ENCODE peak calls at places on chromosomes 13 and 19, in five cellular contexts. One of them, this sample, is unnamed.

GRCh38 chr13:42548731-42549554 is 25.0 kb upstream of the TNFSF11 start:
- DNase-seq in K562: no peak
- DNase-seq in IMR-90: no peak
- DNase-seq in A549: no peak
- DNase-seq in SK-N-SH: no peak
- DNase-seq in this sample: peak

GRCh38 chr19:43809762-43810696 is 7.8 kb upstream of the LYPD5 start:
- DNase-seq in SK-N-SH: peak
- DNase-seq in A549: peak
- DNase-seq in K562: peak
- DNase-seq in IMR-90: peak
- DNase-seq in this sample: peak

GRCh38 chr19:42311612-42312160 is 1.4 kb upstream of the TMEM145 start:
- DNase-seq in A549: peak
- DNase-seq in IMR-90: no peak
- DNase-seq in K562: no peak
- DNase-seq in SK-N-SH: peak
- DNase-seq in this sample: no peak

GRCh38 chr19:34319785-34320184 is 45.2 kb upstream of the GPI start:
- DNase-seq in K562: no peak
- DNase-seq in SK-N-SH: no peak
- DNase-seq in A549: no peak
- DNase-seq in IMR-90: peak
- DNase-seq in this sample: no peak

GRCh38 chr13:112971288-112971643 is 2.3 kb downstream of the MCF2L start:
- DNase-seq in IMR-90: no peak
- DNase-seq in SK-N-SH: no peak
- DNase-seq in A549: no peak
- DNase-seq in K562: no peak
- DNase-seq in this sample: no peak

GRCh38 chr19:14473073-14473790 is 1.9 kb downstream of the PTGER1 start:
- DNase-seq in A549: no peak
- DNase-seq in IMR-90: no peak
- DNase-seq in SK-N-SH: peak
- DNase-seq in K562: no peak
- DNase-seq in this sample: no peak

GRCh38 chr13:43664700-43665191 is 122.0 kb downstream of the ENOX1 start:
- DNase-seq in K562: no peak
- DNase-seq in A549: peak
- DNase-seq in IMR-90: peak
- DNase-seq in SK-N-SH: no peak
- DNase-seq in this sample: no peak

GRCh38 chr19:7294571-7295212 is 478 bp upstream of the INSR start:
- DNase-seq in K562: peak
- DNase-seq in SK-N-SH: peak
- DNase-seq in A549: peak
- DNase-seq in IMR-90: peak
- DNase-seq in this sample: no peak

GRCh38 chr13:112891477-112892401 is 77.3 kb upstream of the MCF2L start:
- DNase-seq in SK-N-SH: no peak
- DNase-seq in IMR-90: no peak
- DNase-seq in A549: no peak
- DNase-seq in K562: no peak
- DNase-seq in this sample: no peak

GRCh38 chr19:12666305-12667048 is at the start of the genes MAN2B1 and WDR83:
- DNase-seq in SK-N-SH: peak
- DNase-seq in K562: peak
- DNase-seq in IMR-90: peak
- DNase-seq in A549: peak
- DNase-seq in this sample: no peak

GRCh38 chr13:75702476-75702875 is 66.3 kb downstream of the LMO7 start:
- DNase-seq in A549: no peak
- DNase-seq in K562: no peak
- DNase-seq in SK-N-SH: no peak
- DNase-seq in IMR-90: no peak
- DNase-seq in this sample: no peak

GRCh38 chr19:4596033-4596904 is 36.8 kb upstream of the SEMA6B start:
- DNase-seq in K562: no peak
- DNase-seq in SK-N-SH: no peak
- DNase-seq in A549: no peak
- DNase-seq in IMR-90: no peak
- DNase-seq in this sample: no peak

GRCh38 chr13:41568143-41568989 is 111.0 kb downstream of the RGCC start:
- DNase-seq in IMR-90: no peak
- DNase-seq in A549: no peak
- DNase-seq in SK-N-SH: no peak
- DNase-seq in K562: no peak
- DNase-seq in this sample: no peak

GRCh38 chr19:6100284-6100915 is 9.9 kb downstream of the RFX2 start:
- DNase-seq in IMR-90: no peak
- DNase-seq in SK-N-SH: no peak
- DNase-seq in A549: no peak
- DNase-seq in K562: peak
- DNase-seq in this sample: no peak

GRCh38 chr19:4686700-4687099 is 16.6 kb upstream of the MYDGF start:
- DNase-seq in SK-N-SH: no peak
- DNase-seq in K562: no peak
- DNase-seq in IMR-90: no peak
- DNase-seq in A549: no peak
- DNase-seq in this sample: no peak

GRCh38 chr19:47896019-47896418 is 9.9 kb upstream of the SULT2A1 start:
- DNase-seq in K562: no peak
- DNase-seq in A549: peak
- DNase-seq in SK-N-SH: no peak
- DNase-seq in IMR-90: no peak
- DNase-seq in this sample: no peak

GRCh38 chr13:50512602-50513527 is 330.6 kb downstream of the DLEU7 start:
- DNase-seq in K562: no peak
- DNase-seq in A549: no peak
- DNase-seq in SK-N-SH: no peak
- DNase-seq in IMR-90: peak
- DNase-seq in this sample: no peak

GRCh38 chr13:41848435-41849255 is 112.3 kb downstream of the VWA8 start:
- DNase-seq in K562: no peak
- DNase-seq in IMR-90: peak
- DNase-seq in A549: no peak
- DNase-seq in SK-N-SH: no peak
- DNase-seq in this sample: no peak

GRCh38 chr13:36090592-36090991 is 40.6 kb downstream of the DCLK1 start:
- DNase-seq in A549: no peak
- DNase-seq in K562: no peak
- DNase-seq in SK-N-SH: no peak
- DNase-seq in IMR-90: no peak
- DNase-seq in this sample: no peak

GRCh38 chr19:13095934-13096890 is 6.4 kb downstream of the LYL1 start:
- DNase-seq in K562: peak
- DNase-seq in SK-N-SH: peak
- DNase-seq in A549: peak
- DNase-seq in IMR-90: no peak
- DNase-seq in this sample: no peak

GRCh38 chr19:31278555-31279435 is 70.4 kb downstream of the TSHZ3 start:
- DNase-seq in IMR-90: no peak
- DNase-seq in A549: no peak
- DNase-seq in K562: no peak
- DNase-seq in SK-N-SH: no peak
- DNase-seq in this sample: no peak

GRCh38 chr19:45601524-45602522 is at the start of gene GPR4:
- DNase-seq in SK-N-SH: peak
- DNase-seq in K562: peak
- DNase-seq in A549: no peak
- DNase-seq in IMR-90: no peak
- DNase-seq in this sample: no peak

GRCh38 chr19:15479391-15480345 is at the start of gene PGLYRP2:
- DNase-seq in A549: peak
- DNase-seq in SK-N-SH: peak
- DNase-seq in K562: no peak
- DNase-seq in IMR-90: no peak
- DNase-seq in this sample: no peak

DNA sequence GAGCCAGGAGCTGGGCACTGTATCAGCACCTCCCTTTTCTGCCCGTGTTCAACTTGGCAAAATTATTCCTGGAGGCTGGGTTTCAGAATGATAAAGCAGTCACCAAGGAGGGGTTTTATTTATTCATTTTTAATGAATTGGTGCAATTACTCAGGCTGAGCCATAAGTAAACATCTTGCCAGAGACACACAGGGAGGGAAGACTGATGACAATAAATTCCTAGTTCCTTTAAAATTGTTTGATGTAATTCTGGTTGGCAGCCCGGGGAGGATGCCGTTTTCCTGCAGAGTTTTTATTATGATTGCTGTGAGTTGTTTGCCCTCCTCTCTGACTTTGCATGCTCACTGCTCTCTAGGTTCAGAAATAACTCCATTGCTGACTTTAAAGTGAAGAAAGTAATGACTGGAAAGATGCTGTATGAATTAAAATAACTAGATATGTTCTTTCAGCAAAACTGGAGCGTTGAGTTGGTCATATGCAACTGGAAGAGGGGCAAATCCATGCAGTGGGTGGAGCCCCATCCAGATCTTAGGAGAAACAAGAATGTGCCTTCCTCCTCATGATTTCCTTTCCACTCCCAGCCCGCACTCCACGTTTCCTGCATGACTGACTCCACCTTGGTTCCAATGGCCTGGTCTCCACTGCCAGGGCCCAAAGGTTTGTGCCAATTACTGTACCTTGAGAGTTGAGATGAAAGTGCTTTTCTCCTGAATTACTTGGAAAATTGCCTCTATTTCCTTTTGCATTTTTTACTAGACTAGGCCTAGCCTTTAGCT is 182.1 kb downstream of the RFC3 start:
- DNase-seq in K562: no peak
- DNase-seq in SK-N-SH: no peak
- DNase-seq in IMR-90: no peak
- DNase-seq in A549: no peak
- DNase-seq in this sample: no peak
- TF ChIP-seq RCOR1 in K562: no peak
- TF ChIP-seq RCOR1 in SK-N-SH: no peak
- TF ChIP-seq RCOR1 in IMR-90: no peak
- TF ChIP-seq RCOR1 in A549: no peak
- TF ChIP-seq RCOR1 in this sample: no peak

GRCh38 chr19:8695911-8696310 is 2.7 kb downstream of the ACTL9 start:
- DNase-seq in IMR-90: no peak
- DNase-seq in A549: no peak
- DNase-seq in K562: no peak
- DNase-seq in SK-N-SH: no peak
- DNase-seq in this sample: no peak
- TF ChIP-seq RCOR1 in IMR-90: no peak
- TF ChIP-seq RCOR1 in A549: no peak
- TF ChIP-seq RCOR1 in K562: no peak
- TF ChIP-seq RCOR1 in SK-N-SH: no peak
- TF ChIP-seq RCOR1 in this sample: no peak

GRCh38 chr19:50777830-50778303 is 7.6 kb downstream of the GPR32 start:
- DNase-seq in A549: peak
- DNase-seq in K562: no peak
- DNase-seq in IMR-90: peak
- DNase-seq in SK-N-SH: peak
- DNase-seq in this sample: no peak
- TF ChIP-seq RCOR1 in A549: no peak
- TF ChIP-seq RCOR1 in K562: no peak
- TF ChIP-seq RCOR1 in IMR-90: no peak
- TF ChIP-seq RCOR1 in SK-N-SH: no peak
- TF ChIP-seq RCOR1 in this sample: no peak

DNA sequence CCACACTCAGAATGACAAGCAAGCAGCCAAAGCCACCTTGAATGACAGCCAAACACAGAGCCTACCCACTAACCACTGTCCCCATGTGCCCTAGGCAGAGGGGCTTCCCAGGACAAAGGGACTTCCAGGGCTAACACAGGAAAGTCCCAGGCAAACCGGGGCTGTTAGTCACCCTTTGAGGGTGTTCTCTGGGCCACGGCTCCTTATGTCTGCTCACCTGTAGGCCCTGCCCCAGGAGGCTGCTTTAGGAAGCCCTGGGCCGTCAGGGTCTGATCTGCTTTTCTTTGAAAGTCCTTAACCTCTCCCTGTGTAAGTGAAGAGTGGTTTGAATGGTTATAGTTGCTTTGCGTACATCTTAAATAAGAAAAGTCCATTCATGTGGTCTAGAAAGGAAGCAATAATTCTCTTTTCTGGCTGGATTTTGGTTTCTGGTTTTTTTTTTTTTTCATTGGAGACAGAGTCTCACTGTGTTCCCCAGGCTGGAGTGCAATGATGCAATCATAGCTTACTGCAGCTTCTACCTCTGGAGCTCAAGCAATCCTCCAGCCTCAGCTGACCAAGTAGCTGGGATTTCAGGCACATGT is 161.4 kb downstream of the EFNB2 start:
- DNase-seq in SK-N-SH: no peak
- DNase-seq in A549: no peak
- DNase-seq in IMR-90: peak
- DNase-seq in K562: no peak
- DNase-seq in this sample: peak
- TF ChIP-seq RCOR1 in SK-N-SH: no peak
- TF ChIP-seq RCOR1 in A549: no peak
- TF ChIP-seq RCOR1 in IMR-90: no peak
- TF ChIP-seq RCOR1 in K562: no peak
- TF ChIP-seq RCOR1 in this sample: no peak

DNA sequence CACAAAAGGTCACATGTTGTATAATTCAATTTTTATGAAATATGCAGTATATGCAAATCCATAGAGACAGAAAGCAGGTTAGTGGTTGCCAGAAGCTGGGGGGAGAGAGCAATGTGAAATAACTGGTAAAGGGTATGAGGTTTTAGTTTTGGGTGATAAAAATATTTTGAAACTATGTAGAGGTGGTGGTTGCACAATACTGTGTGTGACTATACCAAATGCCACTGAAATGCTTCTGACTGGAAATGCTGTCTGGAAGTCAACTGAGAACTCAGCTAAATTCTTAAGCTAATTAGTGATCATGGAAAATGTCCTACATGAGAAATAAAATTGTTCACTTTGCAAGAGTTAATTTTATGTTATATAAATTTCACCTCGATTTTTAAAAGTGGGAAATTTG is 65.3 kb upstream of the RXFP2 start:
- DNase-seq in IMR-90: no peak
- DNase-seq in SK-N-SH: no peak
- DNase-seq in K562: no peak
- DNase-seq in A549: no peak
- DNase-seq in this sample: no peak
- TF ChIP-seq RCOR1 in IMR-90: no peak
- TF ChIP-seq RCOR1 in SK-N-SH: no peak
- TF ChIP-seq RCOR1 in K562: no peak
- TF ChIP-seq RCOR1 in A549: no peak
- TF ChIP-seq RCOR1 in this sample: no peak

GRCh38 chr13:83377486-83377885 is 504.8 kb downstream of the SLITRK1 start:
- DNase-seq in K562: no peak
- DNase-seq in SK-N-SH: no peak
- DNase-seq in A549: no peak
- DNase-seq in IMR-90: peak
- DNase-seq in this sample: no peak
- TF ChIP-seq RCOR1 in K562: no peak
- TF ChIP-seq RCOR1 in SK-N-SH: no peak
- TF ChIP-seq RCOR1 in A549: no peak
- TF ChIP-seq RCOR1 in IMR-90: no peak
- TF ChIP-seq RCOR1 in this sample: no peak